ENCODE peak calls at places on chromosomes 2 and 18, in five cellular contexts. F is K562, O is HepG2, Q is GM12878, P is H1. M is an unnamed sample.

GRCh38 chr2:7031424-7032245 is 114.4 kb downstream of the RNF144A start:
- DNase-seq in F (no peak), O (peak), Q (no peak), P (no peak), M (no peak)

GRCh38 chr18:73973972-73974371 is 173.7 kb downstream of the FBXO15 start:
- DNase-seq in F (no peak), O (no peak), Q (no peak), P (no peak), M (no peak)

GRCh38 chr18:31596081-31596872 is 4.6 kb downstream of the TTR start:
- DNase-seq in F (no peak), O (peak), Q (no peak), P (no peak), M (no peak)

GRCh38 chr18:45107425-45107824 is 426.7 kb downstream of the SETBP1 start:
- DNase-seq in F (no peak), O (no peak), Q (no peak), P (no peak), M (no peak)

GRCh38 chr2:95275601-95276243 is 1.5 kb downstream of the PROM2 start:
- DNase-seq in F (no peak), O (no peak), Q (no peak), P (no peak), M (peak)

GRCh38 chr2:8790739-8791162 is 46.7 kb downstream of the KIDINS220 start:
- DNase-seq in F (no peak), O (no peak), Q (peak), P (no peak), M (no peak)

GRCh38 chr2:24909555-24910177 is 10.4 kb downstream of the ADCY3 start:
- DNase-seq in F (no peak), O (no peak), Q (no peak), P (no peak), M (no peak)

GRCh38 chr2:239677455-239678185 is 276.8 kb upstream of the HDAC4 start:
- DNase-seq in F (no peak), O (no peak), Q (no peak), P (no peak), M (no peak)

GRCh38 chr2:112941753-112942653 is 31.0 kb downstream of the IL37 start:
- DNase-seq in F (peak), O (peak), Q (peak), P (peak), M (peak)

GRCh38 chr2:158795110-158795924 is at the start of gene DAPL1:
- DNase-seq in F (no peak), O (no peak), Q (no peak), P (no peak), M (peak)

GRCh38 chr2:53802617-53803115 is 15.8 kb downstream of the ERLEC1 start:
- DNase-seq in F (no peak), O (no peak), Q (no peak), P (no peak), M (no peak)

GRCh38 chr2:225274751-225275150 is 124.8 kb upstream of the NYAP2 start:
- DNase-seq in F (no peak), O (no peak), Q (no peak), P (no peak), M (no peak)

GRCh38 chr2:225272173-225272572 is 127.3 kb upstream of the NYAP2 start:
- DNase-seq in F (no peak), O (no peak), Q (no peak), P (no peak), M (no peak)

GRCh38 chr2:225275443-225275842 is 124.1 kb upstream of the NYAP2 start:
- DNase-seq in F (no peak), O (no peak), Q (no peak), P (no peak), M (no peak)

GRCh38 chr2:225270053-225270452 is 129.5 kb upstream of the NYAP2 start:
- DNase-seq in F (no peak), O (no peak), Q (no peak), P (no peak), M (no peak)

DNA sequence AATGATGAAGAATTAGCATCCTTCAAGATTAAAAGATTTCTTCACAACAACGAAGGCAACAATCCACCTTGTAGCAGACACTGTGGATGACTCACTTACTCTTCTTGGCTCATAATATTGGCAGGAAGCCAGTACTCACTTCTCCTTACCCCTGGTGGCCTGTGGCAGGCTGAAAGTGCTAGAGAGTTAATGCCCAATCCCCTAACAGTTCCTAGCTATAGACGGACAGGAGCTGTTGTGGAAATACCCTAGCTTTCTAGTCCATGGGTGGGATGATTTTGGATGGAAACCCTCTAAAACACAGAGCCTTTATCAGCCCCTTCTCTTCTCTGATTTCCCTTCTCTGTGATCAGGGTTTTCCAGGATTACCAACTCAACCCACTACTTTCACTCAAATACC is 128.6 kb upstream of the NYAP2 start:
- DNase-seq in F (no peak), O (no peak), Q (peak), P (no peak), M (no peak)
- TF ChIP-seq ATF2 in F (no peak), O (no peak), Q (no peak), P (no peak), M (no peak)

DNA sequence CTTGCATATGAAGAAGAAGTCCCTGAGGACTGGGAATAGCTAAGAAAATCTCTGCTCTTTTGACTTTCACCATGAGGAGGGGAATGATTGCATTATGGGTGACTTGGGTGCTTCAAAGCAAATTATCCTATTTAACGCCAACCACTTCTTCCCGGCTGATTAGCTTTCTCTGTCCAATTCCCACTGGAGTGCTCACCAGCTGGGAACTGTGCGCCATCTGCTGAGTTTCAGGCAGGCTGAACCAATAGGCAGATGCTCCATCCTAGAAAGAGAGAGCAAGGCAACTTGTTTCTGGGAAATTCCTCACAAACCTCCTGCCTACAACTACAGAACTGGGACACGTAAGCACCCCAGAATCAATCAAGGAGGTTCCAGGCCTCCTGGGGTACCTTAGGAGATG is 49.4 kb downstream of the POLE4 start:
- DNase-seq in F (no peak), O (no peak), Q (no peak), P (no peak), M (no peak)
- TF ChIP-seq ATF2 in F (no peak), O (no peak), Q (no peak), P (no peak), M (no peak)

GRCh38 chr2:44086639-44087036 is 82.0 kb upstream of the PPM1B start:
- DNase-seq in F (no peak), O (no peak), Q (no peak), P (peak), M (peak)
- TF ChIP-seq ATF2 in F (no peak), O (no peak), Q (no peak), P (no peak), M (no peak)

DNA sequence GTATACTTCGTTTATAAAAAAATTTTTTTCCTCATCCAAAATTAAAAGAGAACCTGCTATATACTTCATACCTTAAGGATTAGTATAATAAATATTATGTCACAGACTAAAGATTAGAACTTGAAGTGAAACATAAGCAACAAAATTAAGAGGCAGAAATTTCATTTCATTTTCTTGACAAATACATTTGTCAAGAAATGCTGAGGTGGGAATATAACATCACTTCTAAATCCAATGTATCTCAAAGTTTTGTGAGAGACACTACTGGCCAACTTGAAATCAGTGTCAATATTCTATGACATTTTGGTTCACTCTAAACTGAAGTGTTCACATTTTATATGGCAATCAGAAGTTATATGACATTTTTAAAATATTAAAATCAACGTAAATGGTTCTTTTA is 43.8 kb downstream of the SCRN3 start:
- DNase-seq in F (no peak), O (no peak), Q (no peak), P (no peak), M (no peak)
- TF ChIP-seq ATF2 in F (no peak), O (no peak), Q (no peak), P (no peak), M (no peak)

GRCh38 chr2:19292007-19292406 is 66.4 kb downstream of the OSR1 start:
- DNase-seq in F (no peak), O (no peak), Q (no peak), P (no peak), M (no peak)
- TF ChIP-seq ATF2 in F (no peak), O (no peak), Q (no peak), P (no peak), M (no peak)

GRCh38 chr2:23596316-23596885 is 211.4 kb downstream of the KLHL29 start:
- DNase-seq in F (no peak), O (no peak), Q (no peak), P (no peak), M (no peak)
- TF ChIP-seq ATF2 in F (no peak), O (no peak), Q (no peak), P (no peak), M (no peak)

DNA sequence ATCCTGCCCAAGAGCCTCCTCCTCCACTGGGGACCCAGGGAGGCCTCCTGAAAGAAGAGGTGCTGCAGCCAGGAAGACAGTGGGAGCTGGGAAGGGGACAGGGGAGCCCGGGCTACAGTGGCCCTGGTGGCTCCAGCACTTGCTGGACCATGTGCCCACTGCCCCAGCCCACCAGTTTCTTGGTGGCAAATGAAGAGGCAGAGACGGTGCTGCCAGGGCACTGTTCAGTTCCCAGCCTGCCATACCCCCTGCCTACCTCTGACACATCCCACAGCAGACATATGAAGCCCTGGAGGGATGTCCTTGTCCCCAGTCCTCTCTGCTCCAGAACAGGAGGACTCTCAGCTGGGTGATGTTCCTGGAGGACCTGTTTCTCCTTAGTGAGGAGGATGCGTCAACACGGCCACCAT is 3.7 kb downstream of the RAMP1 start:
- DNase-seq in F (no peak), O (no peak), Q (no peak), P (no peak), M (no peak)
- TF ChIP-seq ATF2 in F (no peak), O (no peak), Q (no peak), P (no peak), M (no peak)

GRCh38 chr2:148302526-148302925 is 281.6 kb downstream of the MBD5 start:
- DNase-seq in F (no peak), O (no peak), Q (no peak), P (no peak), M (no peak)

GRCh38 chr2:148298201-148298600 is 277.3 kb downstream of the MBD5 start:
- DNase-seq in F (no peak), O (no peak), Q (no peak), P (no peak), M (no peak)

GRCh38 chr2:148301362-148301761 is 280.5 kb downstream of the MBD5 start:
- DNase-seq in F (no peak), O (no peak), Q (no peak), P (no peak), M (no peak)

GRCh38 chr2:148300534-148300933 is 279.6 kb downstream of the MBD5 start:
- DNase-seq in F (no peak), O (no peak), Q (no peak), P (no peak), M (no peak)

DNA sequence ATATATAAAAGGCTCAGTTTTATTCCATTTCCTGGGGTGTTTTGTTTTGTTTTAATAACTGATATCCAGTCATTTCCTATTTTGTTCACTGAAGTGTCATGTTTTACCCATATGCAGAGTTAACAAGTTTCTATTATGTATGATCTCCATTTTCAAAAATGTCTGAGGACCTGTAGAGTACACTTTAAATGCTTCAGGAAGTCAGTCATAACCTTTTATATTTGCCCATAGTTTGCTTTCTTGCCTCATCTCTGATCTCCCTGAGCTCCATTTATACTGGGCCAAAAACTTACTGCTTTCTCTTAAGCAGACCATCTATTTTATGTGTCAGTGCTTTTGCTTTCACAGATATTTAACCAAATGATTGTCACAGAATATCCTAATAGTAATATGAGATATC is 278.7 kb downstream of the MBD5 start:
- DNase-seq in F (no peak), O (no peak), Q (no peak), P (no peak), M (no peak)
- TF ChIP-seq ATF2 in F (no peak), O (no peak), Q (no peak), P (no peak), M (no peak)

M was measured in WTC11.